ENCODE peak calls at places on chromosomes 12 and 14, in seven cellular contexts. Z, H, B, N, C, J and I are unnamed samples.

GRCh38 chr14:74593241-74593985 is 18.6 kb downstream of the LTBP2 start:
- DNase-seq in Z (peak; percentile 62), H (no peak), B (no peak), N (no peak), C (no peak), J (no peak), I (no peak)

GRCh38 chr12:124097681-124098080 is 124.7 kb downstream of the ZNF664 start:
- DNase-seq in Z (peak; percentile 16), H (no peak), B (no peak), N (no peak), C (no peak), J (no peak), I (no peak)

GRCh38 chr14:22594156-22594716 is 3.9 kb upstream of the ABHD4 start:
- DNase-seq in Z (peak; percentile 61), H (no peak), B (no peak), N (no peak), C (no peak), J (no peak), I (no peak)

GRCh38 chr14:103724116-103724515 is 8.5 kb downstream of the ZFYVE21 start:
- DNase-seq in Z (peak; percentile 83), H (no peak), B (no peak), N (no peak), C (no peak), J (no peak), I (no peak)

GRCh38 chr12:47590771-47591368 is 115.0 kb downstream of the RPAP3 start:
- DNase-seq in Z (peak; percentile 18), H (no peak), B (no peak), N (peak; percentile 58), C (no peak), J (no peak), I (no peak)

GRCh38 chr14:77026166-77026929 is 2.2 kb downstream of the IRF2BPL start:
- DNase-seq in Z (peak; percentile 60), H (no peak), B (peak; percentile 43), N (no peak), C (no peak), J (no peak), I (no peak)

GRCh38 chr12:122888232-122888752 is 7.6 kb downstream of the VPS37B start:
- DNase-seq in Z (peak; percentile 82), H (no peak), B (peak; percentile 31), N (no peak), C (peak; percentile 72), J (no peak), I (peak; percentile 48)

GRCh38 chr12:11607313-11608081 is 42.0 kb upstream of the ETV6 start:
- DNase-seq in Z (peak; percentile 65), H (no peak), B (no peak), N (no peak), C (no peak), J (no peak), I (no peak)

GRCh38 chr12:60921541-60921940 is 1325.7 kb downstream of the SLC16A7 start:
- DNase-seq in Z (no peak), H (no peak), B (no peak), N (no peak), C (no peak), J (no peak), I (no peak)

GRCh38 chr12:92396647-92397258 is 251.1 kb upstream of the BTG1 start:
- DNase-seq in Z (peak; percentile 7), H (no peak), B (no peak), N (peak; percentile 90), C (no peak), J (no peak), I (no peak)

GRCh38 chr12:47767197-47767724 is 5.8 kb upstream of the SLC48A1 start:
- DNase-seq in Z (peak; percentile 57), H (peak; percentile 39), B (peak; percentile 34), N (no peak), C (peak; percentile 65), J (peak; percentile 51), I (no peak)

GRCh38 chr12:54549774-54550451 is 512 bp downstream of the PDE1B start:
- DNase-seq in Z (peak; percentile 9), H (no peak), B (no peak), N (no peak), C (peak; percentile 13), J (no peak), I (no peak)

GRCh38 chr14:103436533-103436932 is 51.3 kb downstream of the MARK3 start:
- DNase-seq in Z (peak; percentile 44), H (no peak), B (no peak), N (no peak), C (no peak), J (no peak), I (no peak)

GRCh38 chr12:51683763-51684357 is 92.8 kb downstream of the SCN8A start:
- DNase-seq in Z (peak; percentile 75), H (no peak), B (no peak), N (no peak), C (no peak), J (no peak), I (no peak)